ENCODE peak calls at places on chromosomes 11 and 22, in eight cellular contexts. One of them, this sample, is unnamed.

GRCh38 chr11:20010861-20011225 is 149.4 kb downstream of the DBX1 start:
- DNase-seq in thoracic aorta: no peak
- DNase-seq in breast epithelium: no peak
- DNase-seq in uterus: no peak
- DNase-seq in hepatocyte: no peak
- DNase-seq in heart left ventricle: no peak
- DNase-seq in fibroblast of pulmonary artery: no peak
- DNase-seq in HL-60: no peak
- DNase-seq in this sample: no peak

GRCh38 chr11:75565221-75565814 is 3.3 kb downstream of the SERPINH1 start:
- DNase-seq in thoracic aorta: no peak
- DNase-seq in breast epithelium: no peak
- DNase-seq in uterus: peak
- DNase-seq in hepatocyte: peak
- DNase-seq in heart left ventricle: peak
- DNase-seq in fibroblast of pulmonary artery: peak
- DNase-seq in HL-60: no peak
- DNase-seq in this sample: no peak

GRCh38 chr11:119681537-119681936 is 47.5 kb downstream of the NECTIN1 start:
- DNase-seq in thoracic aorta: no peak
- DNase-seq in breast epithelium: no peak
- DNase-seq in uterus: no peak
- DNase-seq in hepatocyte: no peak
- DNase-seq in heart left ventricle: no peak
- DNase-seq in fibroblast of pulmonary artery: no peak
- DNase-seq in HL-60: no peak
- DNase-seq in this sample: no peak

GRCh38 chr11:5476184-5476819 is 12.2 kb upstream of the OR52D1 start:
- DNase-seq in thoracic aorta: no peak
- DNase-seq in breast epithelium: no peak
- DNase-seq in uterus: no peak
- DNase-seq in hepatocyte: peak
- DNase-seq in heart left ventricle: peak
- DNase-seq in fibroblast of pulmonary artery: peak
- DNase-seq in HL-60: peak
- DNase-seq in this sample: peak

GRCh38 chr11:68052137-68052873 is 13.5 kb downstream of the TCIRG1 start:
- DNase-seq in thoracic aorta: no peak
- DNase-seq in breast epithelium: no peak
- DNase-seq in uterus: no peak
- DNase-seq in hepatocyte: no peak
- DNase-seq in heart left ventricle: no peak
- DNase-seq in fibroblast of pulmonary artery: no peak
- DNase-seq in HL-60: peak
- DNase-seq in this sample: no peak

GRCh38 chr22:45069925-45070324 is 60.1 kb upstream of the PHF21B start:
- DNase-seq in thoracic aorta: no peak
- DNase-seq in breast epithelium: no peak
- DNase-seq in uterus: no peak
- DNase-seq in hepatocyte: no peak
- DNase-seq in heart left ventricle: no peak
- DNase-seq in fibroblast of pulmonary artery: no peak
- DNase-seq in HL-60: no peak
- DNase-seq in this sample: no peak

GRCh38 chr11:128956401-128957203 is 13.9 kb upstream of the TP53AIP1 start:
- DNase-seq in thoracic aorta: no peak
- DNase-seq in breast epithelium: no peak
- DNase-seq in uterus: no peak
- DNase-seq in hepatocyte: peak
- DNase-seq in heart left ventricle: no peak
- DNase-seq in fibroblast of pulmonary artery: peak
- DNase-seq in HL-60: peak
- DNase-seq in this sample: peak

GRCh38 chr11:17250561-17251350 is 25.8 kb upstream of the NUCB2 start:
- DNase-seq in thoracic aorta: no peak
- DNase-seq in breast epithelium: no peak
- DNase-seq in uterus: no peak
- DNase-seq in hepatocyte: no peak
- DNase-seq in heart left ventricle: no peak
- DNase-seq in fibroblast of pulmonary artery: no peak
- DNase-seq in HL-60: no peak
- DNase-seq in this sample: no peak

GRCh38 chr22:20943104-20943933 is 23.7 kb upstream of the AIFM3 start:
- DNase-seq in thoracic aorta: no peak
- DNase-seq in breast epithelium: no peak
- DNase-seq in uterus: no peak
- DNase-seq in hepatocyte: no peak
- DNase-seq in heart left ventricle: no peak
- DNase-seq in fibroblast of pulmonary artery: no peak
- DNase-seq in HL-60: no peak
- DNase-seq in this sample: no peak

GRCh38 chr11:2377511-2378443 is 667 bp downstream of the CD81 start:
- DNase-seq in thoracic aorta: no peak
- DNase-seq in breast epithelium: no peak
- DNase-seq in uterus: peak
- DNase-seq in hepatocyte: peak
- DNase-seq in heart left ventricle: peak
- DNase-seq in fibroblast of pulmonary artery: peak
- DNase-seq in HL-60: no peak
- DNase-seq in this sample: no peak

GRCh38 chr11:2858995-2859705 is 26.4 kb downstream of the CDKN1C start:
- DNase-seq in thoracic aorta: no peak
- DNase-seq in breast epithelium: no peak
- DNase-seq in uterus: no peak
- DNase-seq in hepatocyte: peak
- DNase-seq in heart left ventricle: no peak
- DNase-seq in fibroblast of pulmonary artery: no peak
- DNase-seq in HL-60: no peak
- DNase-seq in this sample: peak

GRCh38 chr11:73539506-73540084 is 58.3 kb downstream of the FAM168A start:
- DNase-seq in thoracic aorta: no peak
- DNase-seq in breast epithelium: no peak
- DNase-seq in uterus: no peak
- DNase-seq in hepatocyte: no peak
- DNase-seq in heart left ventricle: no peak
- DNase-seq in fibroblast of pulmonary artery: no peak
- DNase-seq in HL-60: no peak
- DNase-seq in this sample: no peak

GRCh38 chr22:43381693-43382092 is 30.1 kb upstream of the MPPED1 start:
- DNase-seq in thoracic aorta: no peak
- DNase-seq in breast epithelium: no peak
- DNase-seq in uterus: no peak
- DNase-seq in hepatocyte: no peak
- DNase-seq in heart left ventricle: no peak
- DNase-seq in fibroblast of pulmonary artery: no peak
- DNase-seq in HL-60: peak
- DNase-seq in this sample: no peak

GRCh38 chr11:10307411-10308207 is 2.7 kb downstream of the ADM start:
- DNase-seq in thoracic aorta: peak
- DNase-seq in breast epithelium: peak
- DNase-seq in uterus: peak
- DNase-seq in hepatocyte: peak
- DNase-seq in heart left ventricle: peak
- DNase-seq in fibroblast of pulmonary artery: peak
- DNase-seq in HL-60: peak
- DNase-seq in this sample: peak

GRCh38 chr11:58075781-58076180 is 45.0 kb downstream of the OR6Q1 start:
- DNase-seq in thoracic aorta: no peak
- DNase-seq in breast epithelium: no peak
- DNase-seq in uterus: no peak
- DNase-seq in hepatocyte: no peak
- DNase-seq in heart left ventricle: no peak
- DNase-seq in fibroblast of pulmonary artery: peak
- DNase-seq in HL-60: no peak
- DNase-seq in this sample: no peak

GRCh38 chr11:15157181-15157580 is 42.5 kb downstream of the INSC start:
- DNase-seq in thoracic aorta: no peak
- DNase-seq in breast epithelium: no peak
- DNase-seq in uterus: no peak
- DNase-seq in hepatocyte: no peak
- DNase-seq in heart left ventricle: no peak
- DNase-seq in fibroblast of pulmonary artery: peak
- DNase-seq in HL-60: no peak
- DNase-seq in this sample: no peak

GRCh38 chr11:34091825-34092224 is 13.6 kb upstream of the NAT10 start:
- DNase-seq in thoracic aorta: no peak
- DNase-seq in breast epithelium: no peak
- DNase-seq in uterus: no peak
- DNase-seq in hepatocyte: no peak
- DNase-seq in heart left ventricle: no peak
- DNase-seq in fibroblast of pulmonary artery: no peak
- DNase-seq in HL-60: no peak
- DNase-seq in this sample: no peak

DNA sequence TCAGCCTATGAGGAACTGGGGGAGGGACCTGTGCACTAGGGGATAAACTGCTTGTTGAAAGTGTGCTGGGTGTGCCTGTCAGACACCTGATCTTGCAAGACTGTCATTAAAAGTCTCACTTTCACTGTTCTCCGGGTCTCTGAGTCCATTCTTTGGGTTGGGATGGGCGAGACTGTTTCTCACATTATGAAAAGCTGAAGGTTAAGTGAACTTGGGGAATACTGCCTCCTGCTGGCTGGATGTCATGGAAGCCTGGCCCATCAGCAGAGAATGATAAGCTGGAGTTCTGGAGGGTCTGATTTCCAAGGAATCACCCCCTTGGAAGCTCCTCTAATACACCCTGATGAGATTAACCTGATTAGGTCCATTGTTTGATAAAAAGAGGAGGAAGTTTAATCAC is 9.0 kb upstream of the VPREB1 start:
- DNase-seq in thoracic aorta: no peak
- DNase-seq in breast epithelium: no peak
- DNase-seq in uterus: no peak
- DNase-seq in hepatocyte: peak
- DNase-seq in heart left ventricle: no peak
- DNase-seq in fibroblast of pulmonary artery: peak
- DNase-seq in HL-60: no peak
- DNase-seq in this sample: peak
- TF ChIP-seq CTCF in thoracic aorta: no peak
- TF ChIP-seq CTCF in breast epithelium: no peak
- TF ChIP-seq CTCF in uterus: no peak
- TF ChIP-seq CTCF in hepatocyte: peak
- TF ChIP-seq CTCF in heart left ventricle: peak
- TF ChIP-seq CTCF in fibroblast of pulmonary artery: peak
- TF ChIP-seq CTCF in HL-60: peak
- TF ChIP-seq CTCF in this sample: peak

GRCh38 chr22:23384899-23385298 is 195.2 kb downstream of the IGLL1 start:
- DNase-seq in thoracic aorta: no peak
- DNase-seq in breast epithelium: no peak
- DNase-seq in uterus: no peak
- DNase-seq in hepatocyte: no peak
- DNase-seq in heart left ventricle: no peak
- DNase-seq in fibroblast of pulmonary artery: no peak
- DNase-seq in HL-60: no peak
- DNase-seq in this sample: no peak

GRCh38 chr22:23385301-23386244 is 194.5 kb downstream of the IGLL1 start:
- DNase-seq in thoracic aorta: peak
- DNase-seq in breast epithelium: peak
- DNase-seq in uterus: peak
- DNase-seq in hepatocyte: peak
- DNase-seq in heart left ventricle: peak
- DNase-seq in fibroblast of pulmonary artery: peak
- DNase-seq in HL-60: peak
- DNase-seq in this sample: peak

GRCh38 chr22:23387827-23388491 is 192.1 kb downstream of the IGLL1 start:
- DNase-seq in thoracic aorta: no peak
- DNase-seq in breast epithelium: no peak
- DNase-seq in uterus: no peak
- DNase-seq in hepatocyte: no peak
- DNase-seq in heart left ventricle: no peak
- DNase-seq in fibroblast of pulmonary artery: no peak
- DNase-seq in HL-60: no peak
- DNase-seq in this sample: no peak

GRCh38 chr22:23386822-23387580 is 193.1 kb downstream of the IGLL1 start:
- DNase-seq in thoracic aorta: no peak
- DNase-seq in breast epithelium: no peak
- DNase-seq in uterus: no peak
- DNase-seq in hepatocyte: no peak
- DNase-seq in heart left ventricle: no peak
- DNase-seq in fibroblast of pulmonary artery: no peak
- DNase-seq in HL-60: no peak
- DNase-seq in this sample: no peak

DNA sequence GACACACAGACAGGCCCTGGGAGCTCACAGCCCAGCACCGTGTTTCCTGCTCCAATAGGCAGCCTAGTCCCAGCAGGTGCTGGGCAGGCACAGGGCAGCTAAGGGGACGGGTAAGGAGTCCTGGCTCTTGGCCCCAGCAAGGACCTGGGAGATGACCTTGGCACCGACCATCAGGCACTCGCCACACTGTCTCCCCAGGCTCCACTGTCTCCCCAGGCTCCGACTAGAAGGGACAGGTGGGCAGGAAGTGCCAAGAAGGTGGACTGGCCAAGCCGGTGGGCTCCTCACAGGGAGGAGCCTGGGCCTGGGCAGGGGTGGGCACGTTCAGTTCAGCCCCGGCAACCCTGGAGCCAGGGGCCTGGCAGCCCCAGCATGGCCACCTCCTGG is 193.9 kb downstream of the IGLL1 start:
- DNase-seq in thoracic aorta: no peak
- DNase-seq in breast epithelium: no peak
- DNase-seq in uterus: no peak
- DNase-seq in hepatocyte: no peak
- DNase-seq in heart left ventricle: no peak
- DNase-seq in fibroblast of pulmonary artery: no peak
- DNase-seq in HL-60: no peak
- DNase-seq in this sample: no peak
- TF ChIP-seq CTCF in thoracic aorta: no peak
- TF ChIP-seq CTCF in breast epithelium: no peak
- TF ChIP-seq CTCF in uterus: no peak
- TF ChIP-seq CTCF in hepatocyte: no peak
- TF ChIP-seq CTCF in heart left ventricle: no peak
- TF ChIP-seq CTCF in fibroblast of pulmonary artery: no peak
- TF ChIP-seq CTCF in HL-60: no peak
- TF ChIP-seq CTCF in this sample: no peak

DNA sequence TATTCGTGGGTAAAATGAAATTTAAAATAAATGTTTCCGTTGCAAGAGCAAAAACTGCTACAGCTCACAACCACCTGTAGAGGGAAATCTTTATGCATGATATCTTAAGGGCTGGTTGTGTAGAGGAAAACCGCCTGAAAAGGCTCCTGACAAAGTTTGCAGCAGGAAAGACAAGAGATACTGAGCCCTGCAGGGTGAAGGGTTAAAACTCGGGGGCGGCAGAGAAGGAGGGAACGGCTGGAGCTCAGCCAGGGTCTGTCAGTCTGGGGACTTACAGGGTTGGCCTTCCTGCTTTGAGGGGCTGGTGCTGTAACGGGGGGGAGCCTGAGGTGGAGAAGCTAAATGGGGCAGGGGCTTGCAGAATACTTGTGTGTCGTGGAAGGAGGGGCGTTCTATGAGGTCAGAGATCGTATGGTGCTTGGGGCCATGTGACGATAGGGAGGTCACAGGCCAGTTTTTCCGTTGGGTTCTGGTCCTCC is 122.9 kb upstream of the HSD17B12 start:
- DNase-seq in thoracic aorta: no peak
- DNase-seq in breast epithelium: no peak
- DNase-seq in uterus: no peak
- DNase-seq in hepatocyte: no peak
- DNase-seq in heart left ventricle: no peak
- DNase-seq in fibroblast of pulmonary artery: peak
- DNase-seq in HL-60: no peak
- DNase-seq in this sample: peak
- TF ChIP-seq CTCF in thoracic aorta: peak
- TF ChIP-seq CTCF in breast epithelium: no peak
- TF ChIP-seq CTCF in uterus: peak
- TF ChIP-seq CTCF in hepatocyte: peak
- TF ChIP-seq CTCF in heart left ventricle: no peak
- TF ChIP-seq CTCF in fibroblast of pulmonary artery: peak
- TF ChIP-seq CTCF in HL-60: no peak
- TF ChIP-seq CTCF in this sample: peak

GRCh38 chr11:257766-258493 is 20.3 kb upstream of the NLRP6 start:
- DNase-seq in thoracic aorta: no peak
- DNase-seq in breast epithelium: no peak
- DNase-seq in uterus: no peak
- DNase-seq in hepatocyte: no peak
- DNase-seq in heart left ventricle: no peak
- DNase-seq in fibroblast of pulmonary artery: no peak
- DNase-seq in HL-60: no peak
- DNase-seq in this sample: no peak
- TF ChIP-seq CTCF in thoracic aorta: no peak
- TF ChIP-seq CTCF in breast epithelium: no peak
- TF ChIP-seq CTCF in uterus: no peak
- TF ChIP-seq CTCF in hepatocyte: peak
- TF ChIP-seq CTCF in heart left ventricle: no peak
- TF ChIP-seq CTCF in fibroblast of pulmonary artery: peak
- TF ChIP-seq CTCF in HL-60: no peak
- TF ChIP-seq CTCF in this sample: no peak

This sample was measured in neural crest cell.